ENCODE peak calls at places on chromosome 14, in four cellular contexts. C is HepG2, H is GM12878, Z is K562. R is an unnamed sample.

GRCh38 chr14:76920572-76921175 is 94.5 kb downstream of the LRRC74A start:
- DNase-seq in C (no peak), H (no peak), Z (no peak), R (peak; percentile 49)

GRCh38 chr14:58315606-58316005 is 17.3 kb downstream of the ARID4A start:
- DNase-seq in C (no peak), H (no peak), Z (no peak), R (no peak)

GRCh38 chr14:20490563-20490962 is 14.8 kb upstream of the RNASE10 start:
- DNase-seq in C (no peak), H (no peak), Z (peak; percentile 62), R (no peak)

GRCh38 chr14:27392153-27392552 is 794.3 kb upstream of the NOVA1 start:
- DNase-seq in C (no peak), H (no peak), Z (no peak), R (no peak)

GRCh38 chr14:101122114-101122854 is 218.8 kb upstream of the RTL1 start:
- DNase-seq in C (no peak), H (no peak), Z (no peak), R (no peak)

GRCh38 chr14:33909380-33910084 is 41.3 kb downstream of the EGLN3 start:
- DNase-seq in C (peak; percentile 81), H (no peak), Z (no peak), R (no peak)

GRCh38 chr14:96975116-96975515 is 177.9 kb downstream of the VRK1 start:
- DNase-seq in C (no peak), H (no peak), Z (no peak), R (no peak)

GRCh38 chr14:68234101-68234905 is 414.7 kb downstream of the RAD51B start:
- DNase-seq in C (no peak), H (no peak), Z (no peak), R (no peak)

GRCh38 chr14:103334644-103335603 is 887 bp downstream of the EIF5 start:
- DNase-seq in C (peak; percentile 64), H (no peak), Z (peak; percentile 81), R (peak; percentile 49)

GRCh38 chr14:90319173-90319572 is 12.6 kb downstream of the NRDE2 start:
- DNase-seq in C (no peak), H (no peak), Z (no peak), R (no peak)

GRCh38 chr14:89428556-89429196 is 11.6 kb upstream of the FOXN3 start:
- DNase-seq in C (no peak), H (no peak), Z (no peak), R (no peak)

GRCh38 chr14:105424861-105425260 is 5.2 kb downstream of the MTA1 start:
- DNase-seq in C (no peak), H (no peak), Z (no peak), R (no peak)

GRCh38 chr14:91398192-91398591 is 19.4 kb downstream of the CCDC88C start:
- DNase-seq in C (no peak), H (no peak), Z (no peak), R (no peak)

GRCh38 chr14:23579739-23580138 is 1.1 kb upstream of the JPH4 start:
- DNase-seq in C (peak; percentile 25), H (no peak), Z (no peak), R (no peak)

GRCh38 chr14:50040401-50040775 is 76.0 kb downstream of the VCPKMT start:
- DNase-seq in C (peak; percentile 39), H (no peak), Z (peak; percentile 36), R (no peak)

GRCh38 chr14:87017335-87017734 is 975.6 kb downstream of the GALC start:
- DNase-seq in C (no peak), H (no peak), Z (no peak), R (no peak)

GRCh38 chr14:69152181-69152943 is 557 bp downstream of the DCAF5 start:
- DNase-seq in C (peak; percentile 20), H (no peak), Z (peak; percentile 63), R (peak; percentile 43)

GRCh38 chr14:89399594-89400068 is 17.4 kb downstream of the FOXN3 start:
- DNase-seq in C (peak; percentile 29), H (no peak), Z (no peak), R (peak; percentile 28)

GRCh38 chr14:91125271-91125661 is 11.4 kb downstream of the DGLUCY start:
- DNase-seq in C (no peak), H (no peak), Z (peak; percentile 41), R (no peak)

GRCh38 chr14:25121342-25122129 is 71.6 kb upstream of the STXBP6 start:
- DNase-seq in C (peak; percentile 34), H (no peak), Z (peak; percentile 7), R (no peak)

GRCh38 chr14:55532645-55533309 is 47.2 kb upstream of the KTN1 start:
- DNase-seq in C (no peak), H (no peak), Z (no peak), R (no peak)

GRCh38 chr14:104505085-104506074 is 74.2 kb upstream of the C14orf180 start:
- DNase-seq in C (no peak), H (no peak), Z (no peak), R (no peak)

GRCh38 chr14:52154992-52155655 is 86.3 kb upstream of the NID2 start:
- DNase-seq in C (no peak), H (no peak), Z (no peak), R (no peak)

GRCh38 chr14:22289570-22289969 is 299.5 kb downstream of the DAD1 start:
- DNase-seq in C (no peak), H (no peak), Z (no peak), R (no peak)
- TF ChIP-seq CBFB in C (no peak), H (no peak), Z (no peak), R (no peak)

GRCh38 chr14:31439554-31439953 is 17.8 kb downstream of the DTD2 start:
- DNase-seq in C (no peak), H (no peak), Z (no peak), R (no peak)

GRCh38 chr14:31441273-31442110 is 15.8 kb downstream of the DTD2 start:
- DNase-seq in C (no peak), H (no peak), Z (no peak), R (no peak)

GRCh38 chr14:31445703-31446102 is 11.6 kb downstream of the DTD2 start:
- DNase-seq in C (no peak), H (no peak), Z (no peak), R (no peak)

GRCh38 chr14:31440280-31440679 is 17.0 kb downstream of the DTD2 start:
- DNase-seq in C (no peak), H (no peak), Z (no peak), R (no peak)

DNA sequence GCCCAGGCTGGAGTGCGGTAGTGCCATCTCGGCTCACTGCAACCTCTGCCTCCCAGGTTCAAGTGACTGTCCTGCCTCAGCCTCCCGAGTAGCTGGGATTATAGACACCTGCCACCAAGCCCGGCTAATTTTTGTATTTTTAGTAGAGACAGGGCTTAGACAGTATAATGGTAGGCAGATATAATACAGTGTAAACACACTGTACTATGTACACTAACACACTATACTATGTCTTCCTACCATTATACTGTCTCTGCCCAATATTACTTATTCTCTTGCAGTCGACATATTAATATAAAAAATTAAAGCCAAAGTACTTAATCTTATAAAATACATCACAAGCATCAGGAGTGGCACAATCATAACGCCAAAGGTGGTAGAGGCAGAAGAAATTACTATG is 15.0 kb downstream of the DTD2 start:
- DNase-seq in C (no peak), H (no peak), Z (no peak), R (no peak)
- TF ChIP-seq ATF2 in C (no peak), H (no peak), Z (no peak), R (no peak)

GRCh38 chr14:70906785-70907171 is 481 bp upstream of the PCNX1 start:
- DNase-seq in C (no peak), H (no peak), Z (peak; percentile 3), R (no peak)
- TF ChIP-seq CBFB in C (no peak), H (no peak), Z (no peak), R (no peak)

DNA sequence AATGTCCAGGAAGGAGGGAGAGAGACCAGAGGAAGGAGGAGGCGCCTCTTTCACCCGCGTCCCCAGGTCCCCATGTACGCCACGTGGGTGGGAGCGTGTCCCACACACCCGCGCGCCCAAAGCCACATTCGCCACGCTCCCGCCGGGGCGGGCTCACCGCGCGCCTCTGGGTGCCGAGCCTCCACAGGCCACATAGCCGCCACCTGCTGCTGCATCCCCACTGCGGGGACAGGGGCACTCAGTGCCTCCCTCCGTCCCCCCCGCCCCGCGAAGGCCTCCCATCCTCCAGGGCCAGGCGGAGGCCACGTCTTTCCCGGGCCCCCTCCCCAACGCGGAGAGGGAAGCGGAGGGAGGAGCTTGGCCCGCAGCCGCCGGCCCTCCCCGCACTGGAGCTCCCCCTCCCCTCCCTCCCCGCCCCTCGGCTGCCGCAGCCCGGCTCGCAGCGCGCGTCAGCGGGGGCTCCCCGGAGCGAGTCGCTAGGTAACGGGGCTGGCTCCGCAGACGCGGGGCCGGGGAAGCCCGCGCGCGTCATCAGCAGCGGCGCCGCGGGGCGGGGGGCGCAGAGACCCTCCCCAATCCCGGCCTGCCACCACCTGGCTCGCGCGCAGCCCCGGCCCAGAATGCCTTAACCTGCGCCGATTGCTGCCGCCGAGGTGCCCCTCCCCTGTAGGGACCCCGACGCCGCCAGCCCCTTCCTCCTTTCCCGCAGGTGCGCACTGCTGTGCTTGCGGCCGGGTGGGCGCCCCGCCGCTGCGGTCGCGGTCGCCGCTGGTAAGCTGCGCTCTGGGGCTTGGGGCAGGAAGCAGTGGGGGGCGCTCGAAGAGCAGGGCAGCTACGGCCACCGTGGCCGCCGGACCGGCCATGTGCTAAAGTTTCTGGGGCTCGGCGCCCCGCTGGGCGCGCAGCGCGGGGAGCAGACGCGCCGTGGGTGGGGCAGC is 532 bp upstream of the TUNAR start:
- DNase-seq in C (no peak), H (no peak), Z (no peak), R (peak; percentile 75)
- TF ChIP-seq ATF2 in C (no peak), H (no peak), Z (no peak), R (no peak)

GRCh38 chr14:64092940-64093339 is 201.2 kb downstream of the ESR2 start:
- DNase-seq in C (no peak), H (no peak), Z (no peak), R (no peak)

GRCh38 chr14:64092338-64092737 is 201.8 kb downstream of the ESR2 start:
- DNase-seq in C (no peak), H (no peak), Z (no peak), R (no peak)

GRCh38 chr14:64089920-64090319 is 204.3 kb downstream of the ESR2 start:
- DNase-seq in C (no peak), H (no peak), Z (no peak), R (peak; percentile 25)

GRCh38 chr14:64088647-64088964 is 205.6 kb downstream of the ESR2 start:
- DNase-seq in C (no peak), H (no peak), Z (no peak), R (no peak)

GRCh38 chr14:64091217-64091616 is 203.0 kb downstream of the ESR2 start:
- DNase-seq in C (no peak), H (no peak), Z (no peak), R (no peak)
- TF ChIP-seq CBFB in C (no peak), H (no peak), Z (no peak), R (no peak)

DNA sequence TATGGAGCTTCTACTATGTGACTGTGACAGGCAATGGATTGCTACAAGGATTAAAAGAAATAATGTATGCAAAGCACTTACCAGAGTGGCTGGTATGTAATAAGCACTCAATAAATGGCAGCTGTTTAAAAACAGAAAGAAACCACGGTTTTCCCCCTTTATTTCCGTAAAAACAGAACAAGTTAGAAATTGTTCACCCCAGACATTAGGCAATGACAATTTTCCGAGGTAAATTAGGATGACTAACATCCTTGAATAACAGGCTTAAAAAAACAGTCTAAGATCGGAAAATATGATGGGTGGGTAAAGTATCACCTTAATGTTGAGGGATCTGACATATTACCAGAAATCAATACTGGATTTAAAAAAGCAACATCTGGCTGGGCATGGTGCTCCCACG is 20.9 kb upstream of the CNIH1 start:
- DNase-seq in C (no peak), H (no peak), Z (no peak), R (no peak)
- TF ChIP-seq ATF2 in C (no peak), H (no peak), Z (no peak), R (no peak)

GRCh38 chr14:39085933-39086332 is 17.1 kb downstream of the SEC23A start:
- DNase-seq in C (no peak), H (no peak), Z (no peak), R (no peak)

GRCh38 chr14:39083127-39083526 is 19.9 kb downstream of the SEC23A start:
- DNase-seq in C (no peak), H (no peak), Z (no peak), R (no peak)

GRCh38 chr14:39080886-39081285 is 22.1 kb downstream of the SEC23A start:
- DNase-seq in C (no peak), H (no peak), Z (no peak), R (no peak)
- TF ChIP-seq CBFB in C (no peak), H (no peak), Z (no peak), R (no peak)